ENCODE peak calls at places on chromosomes 6 and 20, in five cellular contexts. D is keratinocyte, A is PC-3, X is GM23338, J is H9. L is an unnamed sample.

GRCh38 chr6:138682722-138683521 is 90.6 kb upstream of the CCDC28A start:
- DNase-seq in D (peak; percentile 71), A (peak; percentile 65), X (no peak), J (no peak), L (peak; percentile 76)

GRCh38 chr20:50283922-50284810 is 93.5 kb downstream of the CEBPB start:
- DNase-seq in D (no peak), A (peak; percentile 76), X (no peak), J (no peak), L (peak; percentile 53)

GRCh38 chr6:89299451-89299850 is 15.6 kb downstream of the GABRR2 start:
- DNase-seq in D (no peak), A (peak; percentile 45), X (peak; percentile 62), J (peak; percentile 57), L (peak; percentile 34)

GRCh38 chr20:57560554-57561355 is at the start of gene PCK1:
- DNase-seq in D (no peak), A (peak; percentile 40), X (no peak), J (no peak), L (no peak)

GRCh38 chr6:33771342-33772113 is 17.4 kb downstream of the LEMD2 start:
- DNase-seq in D (no peak), A (peak; percentile 50), X (peak; percentile 96), J (peak; percentile 92), L (peak; percentile 89)

GRCh38 chr6:117555882-117556498 is 46.3 kb downstream of the GOPC start:
- DNase-seq in D (no peak), A (peak; percentile 76), X (peak; percentile 40), J (no peak), L (no peak)

GRCh38 chr20:16011061-16011460 is 562.2 kb downstream of the KIF16B start:
- DNase-seq in D (no peak), A (no peak), X (no peak), J (no peak), L (no peak)

GRCh38 chr20:40962733-40963504 is 65.7 kb upstream of the TOP1 start:
- DNase-seq in D (no peak), A (peak; percentile 83), X (peak; percentile 85), J (peak; percentile 87), L (no peak)

GRCh38 chr6:157461000-157461915 is 80.3 kb downstream of the ZDHHC14 start:
- DNase-seq in D (no peak), A (no peak), X (peak; percentile 44), J (peak; percentile 68), L (peak; percentile 60)

GRCh38 chr6:46655803-46656202 is 3.0 kb downstream of the SLC25A27 start:
- DNase-seq in D (no peak), A (peak; percentile 31), X (peak; percentile 87), J (peak; percentile 81), L (no peak)

GRCh38 chr6:4441981-4442434 is 306.6 kb upstream of the ECI2 start:
- DNase-seq in D (no peak), A (no peak), X (no peak), J (no peak), L (peak; percentile 39)

GRCh38 chr6:92945799-92946198 is 473.6 kb downstream of the EPHA7 start:
- DNase-seq in D (no peak), A (peak; percentile 62), X (no peak), J (no peak), L (peak; percentile 17)

GRCh38 chr6:166025149-166025898 is 142.3 kb downstream of the TBXT start:
- DNase-seq in D (no peak), A (no peak), X (no peak), J (no peak), L (peak; percentile 91)

GRCh38 chr20:22411568-22412450 is 172.6 kb downstream of the FOXA2 start:
- DNase-seq in D (no peak), A (no peak), X (no peak), J (no peak), L (peak; percentile 90)

GRCh38 chr6:135181333-135182119 is 418 bp downstream of the MYB start:
- DNase-seq in D (no peak), A (no peak), X (peak; percentile 33), J (peak; percentile 43), L (no peak)

GRCh38 chr20:4569882-4570281 is 151.8 kb upstream of the PRND start:
- DNase-seq in D (no peak), A (no peak), X (no peak), J (no peak), L (no peak)
- H3K79me2 ChIP-seq in D (no peaks in the 10 kb centered on the region), A (no peaks in the 10 kb centered on the region), X (no peaks in the 10 kb centered on the region), J (no peaks in the 10 kb centered on the region), L (no peaks in the 10 kb centered on the region)

GRCh38 chr6:74166849-74167248 is 470.8 kb downstream of the CD109 start:
- DNase-seq in D (peak; percentile 2), A (peak; percentile 38), X (no peak), J (no peak), L (no peak)

GRCh38 chr6:74170118-74170517 is 474.1 kb downstream of the CD109 start:
- DNase-seq in D (peak; percentile 2), A (no peak), X (no peak), J (no peak), L (peak; percentile 83)

GRCh38 chr6:74167951-74168350 is 471.9 kb downstream of the CD109 start:
- DNase-seq in D (no peak), A (no peak), X (no peak), J (no peak), L (no peak)

GRCh38 chr6:74167506-74167905 is 471.5 kb downstream of the CD109 start:
- DNase-seq in D (no peak), A (no peak), X (no peak), J (no peak), L (no peak)
- H3K4me2 ChIP-seq in D (no peak overlapping the region), A (no peak overlapping the region), X (no peak overlapping the region), J (no peak overlapping the region), L (no peak overlapping the region)

DNA sequence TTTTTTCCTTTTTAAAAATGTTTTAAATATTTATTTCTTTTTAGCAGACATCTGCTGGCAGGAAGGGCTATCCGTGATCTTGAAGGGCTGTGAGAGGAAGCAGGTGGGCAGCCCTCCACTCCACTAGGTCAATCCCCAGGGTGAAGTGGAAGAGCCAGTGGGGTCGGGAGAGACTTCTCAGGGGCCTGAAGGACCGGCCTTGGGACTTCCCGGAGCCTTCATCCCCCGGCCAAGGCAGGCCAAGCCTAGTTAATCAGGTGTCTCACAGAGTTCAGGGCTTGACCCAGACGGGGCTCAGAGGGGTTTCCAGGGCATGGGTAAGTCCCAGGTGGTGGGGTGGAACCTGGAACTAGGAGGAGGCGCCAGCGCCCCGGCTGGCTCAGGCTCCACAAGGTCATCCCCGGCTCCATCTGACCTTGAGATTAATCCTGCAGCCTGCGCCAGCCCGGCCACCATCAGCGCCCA is 44.3 kb downstream of the MDFI start:
- DNase-seq in D (no peak), A (no peak), X (peak; percentile 38), J (no peak), L (no peak)
- TF ChIP-seq CTCF in D (no peak), A (no peak), X (no peak), J (no peak), L (no peak)

DNA sequence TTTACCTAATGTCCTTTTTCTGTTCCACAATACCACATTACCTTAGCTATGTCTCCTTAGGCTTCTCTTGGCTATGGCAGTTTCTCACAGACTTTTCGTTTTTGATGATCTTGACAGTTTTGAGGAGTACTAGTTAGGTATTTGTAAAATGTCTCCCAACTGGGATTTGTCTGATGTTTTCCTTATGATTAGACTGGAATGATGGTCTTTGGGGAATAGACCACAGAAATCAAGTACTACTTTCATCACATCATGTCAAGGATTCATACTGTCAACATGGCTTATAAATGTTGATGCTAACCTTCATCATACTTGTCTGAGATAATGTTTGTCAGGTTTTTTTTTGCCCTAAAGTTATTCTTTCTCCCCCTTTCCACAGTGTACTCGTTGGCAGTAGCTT is 78.2 kb upstream of the FOXO3 start:
- DNase-seq in D (no peak), A (no peak), X (no peak), J (no peak), L (no peak)
- H3K79me2 ChIP-seq in D (no peaks in the 10 kb centered on the region), A (no peaks in the 10 kb centered on the region), X (no peaks in the 10 kb centered on the region), J (no peaks in the 10 kb centered on the region), L (no peaks in the 10 kb centered on the region)

DNA sequence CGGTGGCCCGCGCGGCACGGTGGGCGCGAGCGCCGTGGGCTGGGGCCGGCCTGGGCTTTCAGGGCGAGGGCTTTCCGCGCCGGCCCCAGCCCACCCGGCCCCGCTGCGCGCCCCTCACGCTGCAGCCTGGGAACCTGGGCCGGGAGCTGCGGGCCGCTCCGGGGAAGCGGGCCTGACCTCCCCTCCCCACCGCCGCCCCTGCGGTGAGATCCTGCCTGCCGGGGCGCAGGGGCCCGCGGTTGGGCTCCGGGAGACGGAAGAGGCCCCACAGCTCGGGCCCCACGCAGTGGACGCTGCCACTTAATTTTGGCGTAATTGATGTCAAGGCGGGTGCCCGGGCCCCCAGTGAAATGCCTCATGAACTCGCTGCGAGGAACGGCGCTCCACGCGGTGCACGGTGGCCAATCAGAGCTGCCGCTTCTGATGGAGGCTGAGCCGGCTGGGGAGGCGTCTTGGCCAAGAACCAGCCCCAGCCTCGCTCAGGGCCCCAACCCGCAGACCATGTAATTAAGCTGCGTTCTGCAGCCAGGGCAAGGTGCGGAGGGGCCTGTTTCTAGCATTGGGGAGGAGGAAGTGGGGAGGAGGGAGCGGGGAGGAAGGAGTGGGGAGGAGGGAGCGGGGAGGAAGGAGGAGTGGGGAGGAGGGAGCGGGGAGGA is 96.1 kb upstream of the BHLHE23 start:
- DNase-seq in D (no peak), A (peak; percentile 35), X (peak; percentile 76), J (no peak), L (no peak)
- H3K4me2 ChIP-seq in D (peak overlapping the region; percentile 90), A (peak overlapping the region; percentile 96), X (peak overlapping the region; percentile 86), J (peak overlapping the region; percentile 39), L (peak overlapping the region; percentile 90)

GRCh38 chr20:3250091-3250504 is 11.1 kb upstream of the SLC4A11 start:
- DNase-seq in D (no peak), A (peak; percentile 62), X (peak; percentile 95), J (peak; percentile 90), L (no peak)
- TF ChIP-seq CTCF in D (peak; percentile 15), A (peak; percentile 76), X (peak; percentile 85), J (peak; percentile 85), L (no peak)

GRCh38 chr20:36579996-36580545 is 6.7 kb downstream of the TGIF2 start:
- DNase-seq in D (no peak), A (no peak), X (no peak), J (no peak), L (peak; percentile 57)

GRCh38 chr20:36585410-36586125 is 12.2 kb downstream of the TGIF2 start:
- DNase-seq in D (peak; percentile 81), A (peak; percentile 88), X (peak; percentile 97), J (peak; percentile 93), L (no peak)

GRCh38 chr20:36582322-36582721 is 8.9 kb downstream of the TGIF2 start:
- DNase-seq in D (no peak), A (no peak), X (no peak), J (no peak), L (no peak)

GRCh38 chr20:36584018-36584481 is 10.7 kb downstream of the TGIF2 start:
- DNase-seq in D (no peak), A (no peak), X (no peak), J (no peak), L (no peak)

DNA sequence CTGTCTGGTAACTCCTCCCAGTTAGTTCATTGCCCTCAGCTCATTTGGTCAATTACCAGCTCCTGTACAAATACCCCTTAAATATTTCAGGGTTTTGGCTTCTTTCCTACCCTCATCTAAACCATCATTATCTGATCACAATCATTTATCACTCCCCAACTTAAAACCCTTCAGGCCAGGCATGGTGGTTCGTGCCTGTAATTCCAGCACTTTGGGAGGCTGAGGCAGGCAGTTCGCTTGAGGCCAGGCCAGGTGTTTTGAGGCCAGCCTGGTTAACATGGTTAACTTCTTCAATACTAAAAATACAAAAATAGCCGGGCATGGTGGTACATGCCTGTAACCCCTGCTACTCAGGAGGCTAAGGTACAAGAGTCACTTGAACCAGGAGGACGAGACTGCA is 9.4 kb downstream of the TGIF2 start:
- DNase-seq in D (no peak), A (no peak), X (no peak), J (no peak), L (no peak)
- H3K79me2 ChIP-seq in D (no peaks in the 10 kb centered on the region), A (peaks cover 2% of the 10 kb centered on the region), X (peaks cover 24% of the 10 kb centered on the region), J (peaks cover 3% of the 10 kb centered on the region), L (peaks cover 16% of the 10 kb centered on the region)